ENCODE peak calls at places on chromosome 19, in five cellular contexts. T is thoracic aorta, H is left ventricle myocardium superior, E is frontal cortex, Z is Right ventricle myocardium superior. L is an unnamed sample.

GRCh38 chr19:56538254-56538760 is 441 bp upstream of the ZFP28 start:
- DNase-seq in T (peak; percentile 66), H (peak; percentile 95), E (peak; percentile 93), Z (peak; percentile 94), L (peak; percentile 86)

GRCh38 chr19:46297700-46298476 is 1.0 kb downstream of the HIF3A start:
- DNase-seq in T (peak; percentile 47), H (peak; percentile 92), E (peak; percentile 65), Z (peak; percentile 90), L (no peak)

GRCh38 chr19:38392707-38393308 is 4.3 kb downstream of the SPRED3 start:
- DNase-seq in T (no peak), H (no peak), E (no peak), Z (no peak), L (no peak)

GRCh38 chr19:6412111-6412999 is 12.3 kb downstream of the KHSRP start:
- DNase-seq in T (no peak), H (peak; percentile 48), E (peak; percentile 27), Z (no peak), L (peak; percentile 58)

GRCh38 chr19:8368136-8368535 is 4.2 kb downstream of the ANGPTL4 start:
- DNase-seq in T (no peak), H (no peak), E (no peak), Z (no peak), L (no peak)

GRCh38 chr19:35462476-35462953 is 14.5 kb downstream of the FFAR2 start:
- DNase-seq in T (no peak), H (no peak), E (no peak), Z (no peak), L (peak; percentile 77)

GRCh38 chr19:18456974-18457373 is 19.0 kb upstream of the ISYNA1 start:
- DNase-seq in T (no peak), H (peak; percentile 86), E (no peak), Z (peak; percentile 87), L (no peak)

GRCh38 chr19:50300051-50300450 is 29.1 kb downstream of the KCNC3 start:
- DNase-seq in T (no peak), H (no peak), E (no peak), Z (no peak), L (no peak)

GRCh38 chr19:10552596-10553053 is 8.9 kb downstream of the ATG4D start:
- DNase-seq in T (no peak), H (no peak), E (peak; percentile 33), Z (no peak), L (peak; percentile 50)

GRCh38 chr19:5903054-5903501 is 512 bp downstream of the NDUFA11 start:
- DNase-seq in T (no peak), H (no peak), E (no peak), Z (no peak), L (no peak)

GRCh38 chr19:16575861-16576689 is 3.9 kb upstream of the SLC35E1 start:
- DNase-seq in T (no peak), H (no peak), E (no peak), Z (no peak), L (no peak)

GRCh38 chr19:35793381-35794165 is 18.2 kb downstream of the ARHGAP33 start:
- DNase-seq in T (no peak), H (no peak), E (no peak), Z (peak; percentile 33), L (no peak)

GRCh38 chr19:56089344-56089743 is 31.8 kb downstream of the ZNF787 start:
- DNase-seq in T (no peak), H (no peak), E (peak; percentile 28), Z (no peak), L (no peak)

GRCh38 chr19:49591731-49592485 is 926 bp downstream of the PRR12 start:
- DNase-seq in T (no peak), H (peak; percentile 65), E (no peak), Z (peak; percentile 66), L (peak; percentile 62)

L was measured in germinal center.